ENCODE peak calls at places on chromosomes 16 and 17, in eight cellular contexts. One of them, this sample, is unnamed. For H3K9me3, the result is how much of the 10 kb centered on the place peaks cover.

GRCh38 chr17:6786618-6787017 is 10.6 kb downstream of the FBXO39 start:
- DNase-seq in PC-3: peak
- DNase-seq in HCT116: no peak
- DNase-seq in GM23248: peak
- DNase-seq in OCI-LY7: no peak
- DNase-seq in MM.1S: no peak
- DNase-seq in hepatocyte: no peak
- DNase-seq in SK-N-SH: no peak
- DNase-seq in this sample: no peak

GRCh38 chr16:82657239-82657638 is 30.5 kb downstream of the CDH13 start:
- DNase-seq in GM23248: peak
- DNase-seq in HCT116: no peak
- DNase-seq in SK-N-SH: no peak
- DNase-seq in OCI-LY7: no peak
- DNase-seq in MM.1S: no peak
- DNase-seq in PC-3: peak
- DNase-seq in hepatocyte: no peak
- DNase-seq in this sample: no peak

GRCh38 chr16:69693916-69694315 is 32.4 kb downstream of the NQO1 start:
- DNase-seq in OCI-LY7: no peak
- DNase-seq in GM23248: no peak
- DNase-seq in SK-N-SH: no peak
- DNase-seq in MM.1S: no peak
- DNase-seq in hepatocyte: no peak
- DNase-seq in HCT116: no peak
- DNase-seq in PC-3: no peak
- DNase-seq in this sample: no peak

GRCh38 chr16:12059216-12059769 is 82.8 kb downstream of the SNX29 start:
- DNase-seq in MM.1S: no peak
- DNase-seq in HCT116: no peak
- DNase-seq in OCI-LY7: peak
- DNase-seq in GM23248: no peak
- DNase-seq in SK-N-SH: peak
- DNase-seq in PC-3: no peak
- DNase-seq in hepatocyte: no peak
- DNase-seq in this sample: no peak

GRCh38 chr16:47949276-47949675 is 206.5 kb downstream of the ABCC12 start:
- DNase-seq in PC-3: no peak
- DNase-seq in MM.1S: no peak
- DNase-seq in GM23248: no peak
- DNase-seq in OCI-LY7: no peak
- DNase-seq in HCT116: no peak
- DNase-seq in SK-N-SH: no peak
- DNase-seq in hepatocyte: no peak
- DNase-seq in this sample: no peak

GRCh38 chr17:38919316-38920078 is 5.9 kb upstream of the LASP1NB start:
- DNase-seq in hepatocyte: no peak
- DNase-seq in MM.1S: no peak
- DNase-seq in SK-N-SH: no peak
- DNase-seq in OCI-LY7: no peak
- DNase-seq in PC-3: no peak
- DNase-seq in GM23248: no peak
- DNase-seq in HCT116: no peak
- DNase-seq in this sample: no peak

GRCh38 chr17:54754560-54754959 is 146.1 kb upstream of the TOM1L1 start:
- DNase-seq in PC-3: no peak
- DNase-seq in SK-N-SH: peak
- DNase-seq in OCI-LY7: peak
- DNase-seq in hepatocyte: no peak
- DNase-seq in GM23248: no peak
- DNase-seq in HCT116: peak
- DNase-seq in MM.1S: no peak
- DNase-seq in this sample: peak

GRCh38 chr17:7835818-7836595 is 2.0 kb downstream of the KDM6B start:
- DNase-seq in SK-N-SH: peak
- DNase-seq in PC-3: peak
- DNase-seq in GM23248: peak
- DNase-seq in OCI-LY7: no peak
- DNase-seq in HCT116: no peak
- DNase-seq in hepatocyte: no peak
- DNase-seq in MM.1S: no peak
- DNase-seq in this sample: peak

GRCh38 chr17:79923974-79924638 is 84.9 kb upstream of the CBX4 start:
- DNase-seq in MM.1S: no peak
- DNase-seq in GM23248: peak
- DNase-seq in HCT116: peak
- DNase-seq in SK-N-SH: peak
- DNase-seq in hepatocyte: peak
- DNase-seq in PC-3: peak
- DNase-seq in OCI-LY7: peak
- DNase-seq in this sample: peak

GRCh38 chr16:80751167-80751566 is 53.2 kb downstream of the CDYL2 start:
- DNase-seq in SK-N-SH: no peak
- DNase-seq in hepatocyte: no peak
- DNase-seq in OCI-LY7: no peak
- DNase-seq in MM.1S: no peak
- DNase-seq in GM23248: peak
- DNase-seq in HCT116: no peak
- DNase-seq in PC-3: peak
- DNase-seq in this sample: peak

GRCh38 chr17:39668141-39668924 is at the start of gene PNMT:
- DNase-seq in GM23248: peak
- DNase-seq in MM.1S: peak
- DNase-seq in HCT116: no peak
- DNase-seq in SK-N-SH: peak
- DNase-seq in OCI-LY7: peak
- DNase-seq in hepatocyte: peak
- DNase-seq in PC-3: peak
- DNase-seq in this sample: peak

GRCh38 chr17:73551756-73552155 is 92.5 kb downstream of the SDK2 start:
- DNase-seq in OCI-LY7: peak
- DNase-seq in HCT116: peak
- DNase-seq in hepatocyte: no peak
- DNase-seq in PC-3: no peak
- DNase-seq in MM.1S: no peak
- DNase-seq in GM23248: no peak
- DNase-seq in SK-N-SH: no peak
- DNase-seq in this sample: no peak

GRCh38 chr17:43334744-43335400 is 63.9 kb upstream of the ARL4D start:
- DNase-seq in OCI-LY7: no peak
- DNase-seq in SK-N-SH: no peak
- DNase-seq in MM.1S: no peak
- DNase-seq in PC-3: no peak
- DNase-seq in HCT116: no peak
- DNase-seq in GM23248: no peak
- DNase-seq in hepatocyte: peak
- DNase-seq in this sample: no peak

GRCh38 chr17:56289321-56289720 is 136.0 kb downstream of the ANKFN1 start:
- DNase-seq in HCT116: no peak
- DNase-seq in MM.1S: no peak
- DNase-seq in GM23248: peak
- DNase-seq in SK-N-SH: no peak
- DNase-seq in hepatocyte: no peak
- DNase-seq in PC-3: no peak
- DNase-seq in OCI-LY7: no peak
- DNase-seq in this sample: no peak
- H3K9me3 ChIP-seq in HCT116: under half
- H3K9me3 ChIP-seq in MM.1S: under half
- H3K9me3 ChIP-seq in GM23248: under half
- H3K9me3 ChIP-seq in SK-N-SH: under half
- H3K9me3 ChIP-seq in hepatocyte: under half
- H3K9me3 ChIP-seq in PC-3: under half
- H3K9me3 ChIP-seq in OCI-LY7: under half
- H3K9me3 ChIP-seq in this sample: under half

DNA sequence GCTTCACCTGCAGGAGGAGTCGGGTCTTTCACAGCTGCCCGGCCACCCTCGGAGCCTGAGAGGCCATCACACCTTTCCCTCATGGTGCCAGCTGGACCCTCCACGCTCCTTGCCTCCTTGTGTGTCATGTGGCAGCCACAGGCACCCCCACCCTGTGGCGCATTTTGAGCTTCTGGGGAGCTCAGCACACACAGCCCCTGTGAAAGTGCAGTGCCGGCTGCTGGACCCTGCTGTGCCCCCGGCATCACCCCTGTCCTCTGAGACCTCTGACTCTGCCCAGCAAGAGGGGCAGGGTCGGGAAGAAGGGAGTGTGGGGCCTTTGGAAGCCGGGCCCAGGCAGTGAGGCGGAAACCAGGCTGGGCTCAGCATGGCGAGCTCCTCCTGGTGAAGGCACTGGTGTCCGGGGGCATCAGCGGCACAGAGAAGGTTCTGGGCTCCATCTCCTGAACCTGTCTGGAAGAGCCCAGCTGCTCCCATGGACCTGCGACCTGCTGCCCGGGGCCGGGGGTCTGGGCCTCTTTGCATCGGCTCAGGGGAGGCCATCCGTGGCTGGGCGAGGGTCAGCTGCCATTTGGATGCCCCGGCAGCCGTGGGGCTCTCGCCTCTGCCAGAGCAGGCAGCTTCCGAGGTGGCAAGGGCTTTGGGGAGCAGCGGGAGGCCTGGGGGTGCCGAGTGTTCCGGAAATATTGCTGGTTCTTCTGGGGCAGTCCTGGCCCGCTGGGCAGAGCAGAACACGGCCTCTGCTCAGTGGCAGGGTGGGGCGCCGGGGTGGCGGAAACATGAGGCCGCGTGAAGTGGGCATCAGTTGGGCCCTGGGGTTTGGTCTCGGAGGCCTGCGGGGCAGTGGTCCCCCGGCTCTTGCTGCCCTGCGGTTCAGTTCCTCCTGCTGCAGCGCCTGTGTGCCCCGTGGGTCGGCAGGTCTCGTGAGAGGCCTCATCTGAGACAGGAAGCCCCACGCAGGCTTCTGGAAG is 17.9 kb downstream of the CENPX start:
- DNase-seq in SK-N-SH: no peak
- DNase-seq in MM.1S: no peak
- DNase-seq in PC-3: no peak
- DNase-seq in GM23248: no peak
- DNase-seq in OCI-LY7: no peak
- DNase-seq in hepatocyte: no peak
- DNase-seq in HCT116: no peak
- DNase-seq in this sample: no peak
- TF ChIP-seq EZH2phosphoT487 in SK-N-SH: no peak
- TF ChIP-seq EZH2phosphoT487 in MM.1S: no peak
- TF ChIP-seq EZH2phosphoT487 in PC-3: no peak
- TF ChIP-seq EZH2phosphoT487 in GM23248: no peak
- TF ChIP-seq EZH2phosphoT487 in OCI-LY7: no peak
- TF ChIP-seq EZH2phosphoT487 in hepatocyte: no peak
- TF ChIP-seq EZH2phosphoT487 in HCT116: no peak
- TF ChIP-seq EZH2phosphoT487 in this sample: no peak

GRCh38 chr16:35449663-35450062 is 1990.3 kb downstream of the TP53TG3F start:
- DNase-seq in PC-3: no peak
- DNase-seq in OCI-LY7: no peak
- DNase-seq in HCT116: no peak
- DNase-seq in GM23248: no peak
- DNase-seq in hepatocyte: no peak
- DNase-seq in MM.1S: no peak
- DNase-seq in SK-N-SH: no peak
- DNase-seq in this sample: no peak

GRCh38 chr16:35452471-35452870 is 1993.1 kb downstream of the TP53TG3F start:
- DNase-seq in HCT116: no peak
- DNase-seq in SK-N-SH: no peak
- DNase-seq in MM.1S: no peak
- DNase-seq in PC-3: no peak
- DNase-seq in GM23248: no peak
- DNase-seq in hepatocyte: no peak
- DNase-seq in OCI-LY7: no peak
- DNase-seq in this sample: no peak

GRCh38 chr16:35450648-35451047 is 1991.2 kb downstream of the TP53TG3F start:
- DNase-seq in SK-N-SH: no peak
- DNase-seq in HCT116: no peak
- DNase-seq in GM23248: no peak
- DNase-seq in hepatocyte: no peak
- DNase-seq in OCI-LY7: no peak
- DNase-seq in PC-3: no peak
- DNase-seq in MM.1S: no peak
- DNase-seq in this sample: no peak

DNA sequence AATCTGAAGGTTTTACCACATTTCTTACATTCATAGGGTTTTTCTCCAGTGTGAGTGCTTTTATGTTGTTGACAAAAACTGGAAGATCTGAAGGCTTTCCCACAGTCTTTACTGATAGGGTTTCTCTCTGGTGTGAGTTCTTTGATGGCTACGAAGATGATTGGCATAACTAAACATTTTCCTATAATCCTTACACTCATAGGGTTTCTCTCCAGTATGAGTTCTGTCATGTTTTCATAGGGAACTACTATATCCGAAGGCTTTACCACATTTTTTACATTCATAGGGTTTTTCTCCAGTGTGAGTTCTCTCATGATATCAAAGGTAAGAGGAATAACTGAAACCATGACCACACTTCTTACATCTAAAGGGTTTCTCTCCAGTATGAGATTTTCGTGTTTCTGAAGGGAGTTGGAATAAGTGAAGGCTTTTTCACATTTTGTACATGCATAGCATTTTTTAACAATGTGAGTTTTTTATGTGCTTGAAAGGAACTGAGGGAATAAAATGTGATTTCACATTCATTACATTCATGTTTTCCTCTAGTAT is 1987.7 kb downstream of the TP53TG3F start:
- DNase-seq in MM.1S: no peak
- DNase-seq in PC-3: no peak
- DNase-seq in GM23248: no peak
- DNase-seq in OCI-LY7: no peak
- DNase-seq in HCT116: no peak
- DNase-seq in SK-N-SH: no peak
- DNase-seq in hepatocyte: no peak
- DNase-seq in this sample: no peak
- H3K9me3 ChIP-seq in MM.1S: under half
- H3K9me3 ChIP-seq in PC-3: under half
- H3K9me3 ChIP-seq in GM23248: under half
- H3K9me3 ChIP-seq in OCI-LY7: under half
- H3K9me3 ChIP-seq in HCT116: under half
- H3K9me3 ChIP-seq in SK-N-SH: under half
- H3K9me3 ChIP-seq in hepatocyte: under half
- H3K9me3 ChIP-seq in this sample: under half

GRCh38 chr16:85429776-85430522 is 183.2 kb upstream of the GSE1 start:
- DNase-seq in OCI-LY7: no peak
- DNase-seq in GM23248: no peak
- DNase-seq in hepatocyte: no peak
- DNase-seq in SK-N-SH: no peak
- DNase-seq in PC-3: no peak
- DNase-seq in MM.1S: no peak
- DNase-seq in HCT116: no peak
- DNase-seq in this sample: no peak

GRCh38 chr16:85431431-85432124 is 181.5 kb upstream of the GSE1 start:
- DNase-seq in MM.1S: no peak
- DNase-seq in SK-N-SH: peak
- DNase-seq in GM23248: no peak
- DNase-seq in hepatocyte: no peak
- DNase-seq in OCI-LY7: no peak
- DNase-seq in PC-3: no peak
- DNase-seq in HCT116: no peak
- DNase-seq in this sample: no peak

GRCh38 chr16:85432606-85433005 is 180.5 kb upstream of the GSE1 start:
- DNase-seq in hepatocyte: no peak
- DNase-seq in HCT116: no peak
- DNase-seq in OCI-LY7: no peak
- DNase-seq in SK-N-SH: no peak
- DNase-seq in PC-3: no peak
- DNase-seq in GM23248: no peak
- DNase-seq in MM.1S: no peak
- DNase-seq in this sample: no peak

GRCh38 chr16:85428899-85429775 is 184.0 kb upstream of the GSE1 start:
- DNase-seq in OCI-LY7: no peak
- DNase-seq in SK-N-SH: no peak
- DNase-seq in MM.1S: no peak
- DNase-seq in PC-3: no peak
- DNase-seq in GM23248: no peak
- DNase-seq in hepatocyte: no peak
- DNase-seq in HCT116: no peak
- DNase-seq in this sample: no peak

GRCh38 chr16:85430523-85431381 is 182.4 kb upstream of the GSE1 start:
- DNase-seq in PC-3: no peak
- DNase-seq in SK-N-SH: peak
- DNase-seq in MM.1S: no peak
- DNase-seq in GM23248: no peak
- DNase-seq in HCT116: no peak
- DNase-seq in hepatocyte: no peak
- DNase-seq in OCI-LY7: no peak
- DNase-seq in this sample: no peak
- TF ChIP-seq EZH2phosphoT487 in PC-3: no peak
- TF ChIP-seq EZH2phosphoT487 in SK-N-SH: no peak
- TF ChIP-seq EZH2phosphoT487 in MM.1S: no peak
- TF ChIP-seq EZH2phosphoT487 in GM23248: no peak
- TF ChIP-seq EZH2phosphoT487 in HCT116: no peak
- TF ChIP-seq EZH2phosphoT487 in hepatocyte: no peak
- TF ChIP-seq EZH2phosphoT487 in OCI-LY7: no peak
- TF ChIP-seq EZH2phosphoT487 in this sample: no peak

This sample was measured in neural progenitor cell.